ENCODE peak calls at places on chromosomes 11 and 22, in nine cellular contexts. L is nephron progenitor cell; I is posterior cingulate gyrus; G is PC-9; R is Calu3; O is NCI-H2171 treated with DMSO at 0.1 percent for 48 hours; C is GM10248; P is memory B cell; F is activated CD4-positive, CD25-positive, alpha-beta regulatory T cell. V is an unnamed sample.
A peak's percentile ranks its signal among the peaks of the same experiment; 100 is the strongest.

GRCh38 chr11:70716986-70717775 is 318.9 kb downstream of the CTTN start:
- DNase-seq in F (no peak), O (no peak), R (no peak), C (no peak), L (no peak), P (no peak), I (peak; percentile 59), G (no peak), V (no peak)

GRCh38 chr11:3786781-3787428 is 10.4 kb downstream of the NUP98 start:
- DNase-seq in F (no peak), I (no peak), G (no peak), P (no peak), R (no peak), C (no peak), L (no peak), O (no peak), V (no peak)

GRCh38 chr11:64643927-64644326 is 52.9 kb downstream of the SLC22A12 start:
- DNase-seq in G (no peak), P (no peak), O (peak; percentile 79), L (peak; percentile 21), I (no peak), R (no peak), C (no peak), F (no peak), V (no peak)

GRCh38 chr11:64843971-64844329 is 503 bp downstream of the CDC42BPG start:
- DNase-seq in F (no peak), R (peak; percentile 22), G (no peak), P (no peak), O (peak; percentile 54), I (no peak), C (no peak), L (no peak), V (no peak)

GRCh38 chr22:19223110-19223509 is 44.6 kb upstream of the SLC25A1 start:
- DNase-seq in O (no peak), G (no peak), L (no peak), I (no peak), R (no peak), C (no peak), F (no peak), P (no peak), V (no peak)

GRCh38 chr11:126115820-126116319 is 53.2 kb upstream of the CDON start:
- DNase-seq in L (peak; percentile 38), G (peak; percentile 75), O (peak; percentile 88), P (no peak), C (no peak), F (no peak), R (peak; percentile 65), I (no peak), V (no peak)

GRCh38 chr11:47607380-47607779 is 13.2 kb upstream of the C1QTNF4 start:
- DNase-seq in R (no peak), O (peak; percentile 46), F (no peak), P (no peak), G (no peak), C (no peak), L (no peak), I (no peak), V (no peak)

GRCh38 chr11:86408845-86409244 is 34.2 kb downstream of the CCDC81 start:
- DNase-seq in I (no peak), F (no peak), R (no peak), P (no peak), L (no peak), G (no peak), C (no peak), O (no peak), V (no peak)

GRCh38 chr11:3368199-3368598 is 10.7 kb downstream of the ZNF195 start:
- DNase-seq in I (no peak), F (no peak), P (no peak), C (no peak), G (no peak), L (no peak), O (no peak), R (no peak), V (no peak)

GRCh38 chr22:42366815-42367581 is 65.2 kb downstream of the NFAM1 start:
- DNase-seq in P (no peak), F (no peak), C (no peak), L (no peak), G (no peak), I (peak; percentile 85), O (no peak), R (no peak), V (no peak)

GRCh38 chr11:82988936-82989627 is 82.6 kb downstream of the RAB30 start:
- DNase-seq in L (peak; percentile 10), C (no peak), O (no peak), F (no peak), P (no peak), G (no peak), I (peak; percentile 75), R (no peak), V (no peak)

GRCh38 chr11:116035972-116036371 is 531.8 kb upstream of the CADM1 start:
- DNase-seq in O (peak; percentile 98), L (peak; percentile 62), C (peak; percentile 2), R (no peak), I (no peak), F (no peak), P (no peak), G (no peak), V (no peak)

GRCh38 chr22:17698948-17699347 is 60.4 kb downstream of the BCL2L13 start:
- DNase-seq in C (no peak), I (no peak), G (no peak), F (no peak), R (no peak), L (no peak), O (no peak), P (no peak), V (no peak)

GRCh38 chr11:133040289-133040893 is 491.9 kb downstream of the OPCML start:
- DNase-seq in G (no peak), O (no peak), F (no peak), R (no peak), L (no peak), C (no peak), P (no peak), I (no peak), V (no peak)

GRCh38 chr11:77074205-77074604 is 7.4 kb downstream of the CAPN5 start:
- DNase-seq in O (no peak), L (no peak), R (peak; percentile 65), C (no peak), F (no peak), I (no peak), P (no peak), G (no peak), V (no peak)

GRCh38 chr11:84909740-84910139 is 717.4 kb downstream of the DLG2 start:
- DNase-seq in F (no peak), G (no peak), C (no peak), L (no peak), R (no peak), O (no peak), P (no peak), I (no peak), V (no peak)

GRCh38 chr11:71251761-71252433 is 480 bp downstream of the SHANK2 start:
- DNase-seq in P (peak; percentile 56), L (peak; percentile 87), I (no peak), F (no peak), C (peak; percentile 48), G (no peak), R (peak; percentile 79), O (peak; percentile 51), V (no peak)

GRCh38 chr11:35146074-35146521 is 7.1 kb downstream of the CD44 start:
- DNase-seq in I (no peak), C (peak; percentile 48), P (no peak), F (peak; percentile 13), G (peak; percentile 89), L (no peak), O (no peak), R (peak; percentile 35), V (peak; percentile 44)

GRCh38 chr11:2888266-2888968 is 2.8 kb upstream of the CDKN1C start:
- DNase-seq in F (peak; percentile 71), L (peak; percentile 97), O (peak; percentile 39), G (peak; percentile 59), P (peak; percentile 87), I (peak; percentile 98), C (peak; percentile 84), R (peak; percentile 94), V (peak; percentile 74)

GRCh38 chr11:12243511-12243910 is 133.1 kb downstream of the MICAL2 start:
- DNase-seq in G (no peak), C (no peak), O (peak; percentile 80), I (peak; percentile 79), P (no peak), R (no peak), L (no peak), F (no peak), V (no peak)

GRCh38 chr22:20554824-20555223 is 47.4 kb downstream of the MED15 start:
- DNase-seq in G (no peak), O (no peak), R (no peak), L (no peak), P (no peak), I (peak; percentile 48), C (no peak), F (no peak), V (no peak)

GRCh38 chr11:76598426-76598839 is 72.1 kb downstream of the LRRC32 start:
- DNase-seq in O (no peak), I (no peak), F (no peak), L (peak; percentile 47), G (no peak), P (no peak), C (peak; percentile 77), R (no peak), V (no peak)

GRCh38 chr11:3338569-3339565 is 40.1 kb downstream of the ZNF195 start:
- DNase-seq in I (peak; percentile 24), R (no peak), P (no peak), L (no peak), G (no peak), O (no peak), C (no peak), F (no peak), V (no peak)

GRCh38 chr11:108586600-108586999 is 7.0 kb downstream of the EXPH5 start:
- DNase-seq in L (no peak), F (no peak), I (no peak), P (no peak), R (peak; percentile 11), C (no peak), O (no peak), G (peak; percentile 71), V (no peak)

GRCh38 chr11:74746868-74747267 is 1.8 kb upstream of the RNF169 start:
- DNase-seq in L (no peak), G (no peak), R (no peak), F (no peak), P (no peak), O (no peak), I (no peak), C (no peak), V (no peak)

GRCh38 chr11:17585911-17586695 is 39.0 kb downstream of the OTOG start:
- DNase-seq in G (no peak), R (no peak), P (no peak), I (no peak), C (no peak), O (no peak), L (no peak), F (no peak), V (no peak)

GRCh38 chr11:96167233-96167632 is 175.8 kb downstream of the MAML2 start:
- DNase-seq in C (no peak), O (no peak), F (no peak), R (no peak), P (no peak), L (peak; percentile 4), G (no peak), I (no peak), V (no peak)

GRCh38 chr11:34809191-34810106 is 106.7 kb downstream of the APIP start:
- DNase-seq in P (no peak), L (no peak), G (peak; percentile 84), C (no peak), R (peak; percentile 29), O (no peak), I (no peak), F (no peak), V (no peak)

GRCh38 chr22:25057013-25057881 is 104.7 kb downstream of the KIAA1671 start:
- DNase-seq in F (peak; percentile 23), I (peak; percentile 93), R (peak; percentile 86), G (no peak), L (peak; percentile 92), C (peak; percentile 71), O (peak; percentile 75), P (peak; percentile 44), V (peak; percentile 54)

GRCh38 chr11:126193038-126193478 is 18.4 kb downstream of the RPUSD4 start:
- DNase-seq in G (no peak), I (no peak), C (no peak), F (no peak), R (no peak), O (no peak), L (peak; percentile 17), P (no peak), V (no peak)

GRCh38 chr22:35930933-35931332 is 97.7 kb downstream of the RBFOX2 start:
- DNase-seq in L (no peak), O (peak; percentile 51), R (peak; percentile 28), C (peak; percentile 41), G (peak; percentile 48), I (no peak), F (no peak), P (no peak), V (no peak)

V was measured in T-helper 17 cell.